ENCODE peak calls at places on chromosomes 1 and 21, in seven cellular contexts. One of them, this sample, is unnamed. For H3K4me1 and H3K27me3, the result is how much of the 10 kb centered on the place peaks cover.

GRCh38 chr1:156751724-156752481 is 428 bp upstream of the HDGF start:
- DNase-seq in endothelial cell of umbilical vein: peak
- DNase-seq in uterus: peak
- DNase-seq in fibroblast of lung: peak
- DNase-seq in sigmoid colon: peak
- DNase-seq in psoas muscle: peak
- DNase-seq in body of pancreas: peak
- DNase-seq in this sample: peak

GRCh38 chr1:40032240-40032891 is 8.2 kb upstream of the CAP1 start:
- DNase-seq in psoas muscle: peak
- DNase-seq in fibroblast of lung: peak
- DNase-seq in uterus: peak
- DNase-seq in sigmoid colon: no peak
- DNase-seq in body of pancreas: peak
- DNase-seq in endothelial cell of umbilical vein: peak
- DNase-seq in this sample: peak

GRCh38 chr21:25709684-25710265 is 24.9 kb downstream of the ATP5PF start:
- DNase-seq in body of pancreas: no peak
- DNase-seq in endothelial cell of umbilical vein: no peak
- DNase-seq in fibroblast of lung: no peak
- DNase-seq in uterus: no peak
- DNase-seq in sigmoid colon: no peak
- DNase-seq in psoas muscle: no peak
- DNase-seq in this sample: no peak

GRCh38 chr1:42319128-42319851 is 15.7 kb downstream of the FOXJ3 start:
- DNase-seq in fibroblast of lung: peak
- DNase-seq in sigmoid colon: no peak
- DNase-seq in endothelial cell of umbilical vein: peak
- DNase-seq in uterus: no peak
- DNase-seq in body of pancreas: no peak
- DNase-seq in psoas muscle: no peak
- DNase-seq in this sample: no peak

GRCh38 chr1:78145105-78145580 is 99.4 kb downstream of the GIPC2 start:
- DNase-seq in sigmoid colon: peak
- DNase-seq in psoas muscle: peak
- DNase-seq in body of pancreas: peak
- DNase-seq in endothelial cell of umbilical vein: peak
- DNase-seq in uterus: peak
- DNase-seq in fibroblast of lung: peak
- DNase-seq in this sample: peak

GRCh38 chr1:115977481-115978258 is 1.4 kb downstream of the SLC22A15 start:
- DNase-seq in body of pancreas: no peak
- DNase-seq in sigmoid colon: no peak
- DNase-seq in uterus: no peak
- DNase-seq in psoas muscle: no peak
- DNase-seq in endothelial cell of umbilical vein: no peak
- DNase-seq in fibroblast of lung: peak
- DNase-seq in this sample: peak

GRCh38 chr1:58767143-58767542 is 16.7 kb downstream of the JUN start:
- DNase-seq in endothelial cell of umbilical vein: no peak
- DNase-seq in psoas muscle: no peak
- DNase-seq in uterus: no peak
- DNase-seq in fibroblast of lung: no peak
- DNase-seq in body of pancreas: no peak
- DNase-seq in sigmoid colon: no peak
- DNase-seq in this sample: no peak

GRCh38 chr1:72281637-72282270 is 585 bp downstream of the NEGR1 start:
- DNase-seq in uterus: no peak
- DNase-seq in body of pancreas: no peak
- DNase-seq in fibroblast of lung: no peak
- DNase-seq in endothelial cell of umbilical vein: no peak
- DNase-seq in sigmoid colon: peak
- DNase-seq in psoas muscle: no peak
- DNase-seq in this sample: no peak

GRCh38 chr1:67939176-67939751 is 106.0 kb upstream of the GNG12 start:
- DNase-seq in sigmoid colon: no peak
- DNase-seq in uterus: no peak
- DNase-seq in fibroblast of lung: no peak
- DNase-seq in endothelial cell of umbilical vein: peak
- DNase-seq in body of pancreas: no peak
- DNase-seq in psoas muscle: no peak
- DNase-seq in this sample: no peak

GRCh38 chr1:214429951-214430742 is 121.3 kb downstream of the PTPN14 start:
- DNase-seq in body of pancreas: no peak
- DNase-seq in fibroblast of lung: peak
- DNase-seq in sigmoid colon: no peak
- DNase-seq in uterus: no peak
- DNase-seq in psoas muscle: no peak
- DNase-seq in endothelial cell of umbilical vein: no peak
- DNase-seq in this sample: peak

GRCh38 chr1:232274236-232274855 is 355.6 kb downstream of the SIPA1L2 start:
- DNase-seq in uterus: no peak
- DNase-seq in sigmoid colon: no peak
- DNase-seq in body of pancreas: no peak
- DNase-seq in psoas muscle: no peak
- DNase-seq in endothelial cell of umbilical vein: no peak
- DNase-seq in fibroblast of lung: peak
- DNase-seq in this sample: no peak

GRCh38 chr1:225962440-225962975 is 21.5 kb upstream of the LEFTY2 start:
- DNase-seq in body of pancreas: peak
- DNase-seq in psoas muscle: peak
- DNase-seq in sigmoid colon: peak
- DNase-seq in endothelial cell of umbilical vein: peak
- DNase-seq in fibroblast of lung: no peak
- DNase-seq in uterus: no peak
- DNase-seq in this sample: no peak

GRCh38 chr21:44800971-44801467 is 601 bp downstream of the UBE2G2 start:
- DNase-seq in endothelial cell of umbilical vein: peak
- DNase-seq in fibroblast of lung: peak
- DNase-seq in psoas muscle: no peak
- DNase-seq in uterus: no peak
- DNase-seq in body of pancreas: no peak
- DNase-seq in sigmoid colon: no peak
- DNase-seq in this sample: no peak

GRCh38 chr1:209886219-209886536 is 51.8 kb upstream of the SYT14 start:
- DNase-seq in uterus: no peak
- DNase-seq in fibroblast of lung: no peak
- DNase-seq in sigmoid colon: no peak
- DNase-seq in endothelial cell of umbilical vein: peak
- DNase-seq in body of pancreas: no peak
- DNase-seq in psoas muscle: no peak
- DNase-seq in this sample: no peak

GRCh38 chr1:245234217-245235120 is 79.7 kb downstream of the KIF26B start:
- DNase-seq in sigmoid colon: no peak
- DNase-seq in psoas muscle: no peak
- DNase-seq in fibroblast of lung: peak
- DNase-seq in endothelial cell of umbilical vein: no peak
- DNase-seq in body of pancreas: peak
- DNase-seq in uterus: no peak
- DNase-seq in this sample: no peak

GRCh38 chr1:48093147-48093546 is 96.0 kb upstream of the TRABD2B start:
- DNase-seq in sigmoid colon: no peak
- DNase-seq in psoas muscle: no peak
- DNase-seq in endothelial cell of umbilical vein: no peak
- DNase-seq in uterus: no peak
- DNase-seq in body of pancreas: no peak
- DNase-seq in fibroblast of lung: no peak
- DNase-seq in this sample: no peak

GRCh38 chr1:198726455-198726854 is 87.6 kb downstream of the PTPRC start:
- DNase-seq in sigmoid colon: no peak
- DNase-seq in body of pancreas: no peak
- DNase-seq in endothelial cell of umbilical vein: peak
- DNase-seq in psoas muscle: no peak
- DNase-seq in uterus: no peak
- DNase-seq in fibroblast of lung: peak
- DNase-seq in this sample: no peak

GRCh38 chr1:91913018-91913417 is 27.1 kb upstream of the TGFBR3 start:
- DNase-seq in body of pancreas: no peak
- DNase-seq in uterus: no peak
- DNase-seq in fibroblast of lung: peak
- DNase-seq in psoas muscle: no peak
- DNase-seq in endothelial cell of umbilical vein: peak
- DNase-seq in sigmoid colon: no peak
- DNase-seq in this sample: no peak

GRCh38 chr1:171251741-171252300 is 3.5 kb downstream of the FMO1 start:
- DNase-seq in endothelial cell of umbilical vein: peak
- DNase-seq in sigmoid colon: no peak
- DNase-seq in fibroblast of lung: peak
- DNase-seq in body of pancreas: peak
- DNase-seq in uterus: peak
- DNase-seq in psoas muscle: no peak
- DNase-seq in this sample: no peak

GRCh38 chr1:119159963-119160362 is 19.5 kb upstream of the WARS2 start:
- DNase-seq in fibroblast of lung: no peak
- DNase-seq in body of pancreas: no peak
- DNase-seq in endothelial cell of umbilical vein: no peak
- DNase-seq in sigmoid colon: no peak
- DNase-seq in psoas muscle: no peak
- DNase-seq in uterus: no peak
- DNase-seq in this sample: no peak

GRCh38 chr1:147080671-147081394 is 91.4 kb downstream of the PRKAB2 start:
- DNase-seq in sigmoid colon: no peak
- DNase-seq in endothelial cell of umbilical vein: no peak
- DNase-seq in uterus: no peak
- DNase-seq in fibroblast of lung: no peak
- DNase-seq in body of pancreas: no peak
- DNase-seq in psoas muscle: no peak
- DNase-seq in this sample: no peak

GRCh38 chr1:7940745-7941436 is at the start of gene TNFRSF9:
- DNase-seq in body of pancreas: no peak
- DNase-seq in fibroblast of lung: peak
- DNase-seq in sigmoid colon: no peak
- DNase-seq in endothelial cell of umbilical vein: peak
- DNase-seq in psoas muscle: no peak
- DNase-seq in uterus: no peak
- DNase-seq in this sample: no peak

GRCh38 chr1:109206324-109206723 is 7.4 kb upstream of the SARS1 start:
- DNase-seq in sigmoid colon: no peak
- DNase-seq in body of pancreas: no peak
- DNase-seq in fibroblast of lung: no peak
- DNase-seq in psoas muscle: no peak
- DNase-seq in endothelial cell of umbilical vein: no peak
- DNase-seq in uterus: no peak
- DNase-seq in this sample: no peak

GRCh38 chr1:9792156-9793042 is 31.4 kb downstream of the CLSTN1 start:
- DNase-seq in fibroblast of lung: peak
- DNase-seq in endothelial cell of umbilical vein: no peak
- DNase-seq in uterus: no peak
- DNase-seq in psoas muscle: no peak
- DNase-seq in sigmoid colon: peak
- DNase-seq in body of pancreas: peak
- DNase-seq in this sample: no peak

GRCh38 chr1:198528376-198528775 is 12.1 kb downstream of the ATP6V1G3 start:
- DNase-seq in uterus: no peak
- DNase-seq in fibroblast of lung: peak
- DNase-seq in sigmoid colon: no peak
- DNase-seq in endothelial cell of umbilical vein: peak
- DNase-seq in body of pancreas: no peak
- DNase-seq in psoas muscle: no peak
- DNase-seq in this sample: no peak

GRCh38 chr1:234540404-234540762 is 61.4 kb upstream of the TARBP1 start:
- DNase-seq in sigmoid colon: peak
- DNase-seq in fibroblast of lung: no peak
- DNase-seq in psoas muscle: no peak
- DNase-seq in body of pancreas: no peak
- DNase-seq in uterus: no peak
- DNase-seq in endothelial cell of umbilical vein: no peak
- DNase-seq in this sample: peak
- H3K4me1 ChIP-seq in sigmoid colon: half or more
- H3K4me1 ChIP-seq in fibroblast of lung: under half
- H3K4me1 ChIP-seq in psoas muscle: half or more
- H3K4me1 ChIP-seq in body of pancreas: half or more
- H3K4me1 ChIP-seq in uterus: under half
- H3K4me1 ChIP-seq in endothelial cell of umbilical vein: under half
- H3K4me1 ChIP-seq in this sample: half or more

DNA sequence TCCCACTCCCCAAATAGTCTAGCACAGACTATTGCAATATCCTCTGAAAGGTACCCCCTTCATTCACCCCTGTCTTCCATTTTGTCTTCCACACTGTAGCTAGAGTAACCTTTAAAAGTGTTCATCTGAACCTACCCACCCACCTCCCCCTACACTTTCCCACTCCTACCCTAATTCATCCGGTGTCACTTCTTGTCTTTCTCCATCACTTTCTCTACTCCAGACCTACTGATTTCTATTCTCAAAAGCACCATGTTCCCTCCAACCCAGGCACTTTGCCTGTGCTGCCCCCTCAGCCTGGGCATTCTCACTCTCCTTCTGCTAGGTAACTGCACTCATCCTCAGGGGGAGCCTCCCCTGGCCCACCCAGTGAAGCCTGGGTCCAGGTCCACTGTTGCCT is 4.7 kb upstream of the MAN1C1 start:
- DNase-seq in psoas muscle: no peak
- DNase-seq in body of pancreas: no peak
- DNase-seq in sigmoid colon: no peak
- DNase-seq in fibroblast of lung: no peak
- DNase-seq in endothelial cell of umbilical vein: no peak
- DNase-seq in uterus: no peak
- DNase-seq in this sample: no peak
- H3K27me3 ChIP-seq in psoas muscle: under half
- H3K27me3 ChIP-seq in body of pancreas: under half
- H3K27me3 ChIP-seq in sigmoid colon: under half
- H3K27me3 ChIP-seq in fibroblast of lung: under half
- H3K27me3 ChIP-seq in endothelial cell of umbilical vein: under half
- H3K27me3 ChIP-seq in uterus: under half
- H3K27me3 ChIP-seq in this sample: under half

DNA sequence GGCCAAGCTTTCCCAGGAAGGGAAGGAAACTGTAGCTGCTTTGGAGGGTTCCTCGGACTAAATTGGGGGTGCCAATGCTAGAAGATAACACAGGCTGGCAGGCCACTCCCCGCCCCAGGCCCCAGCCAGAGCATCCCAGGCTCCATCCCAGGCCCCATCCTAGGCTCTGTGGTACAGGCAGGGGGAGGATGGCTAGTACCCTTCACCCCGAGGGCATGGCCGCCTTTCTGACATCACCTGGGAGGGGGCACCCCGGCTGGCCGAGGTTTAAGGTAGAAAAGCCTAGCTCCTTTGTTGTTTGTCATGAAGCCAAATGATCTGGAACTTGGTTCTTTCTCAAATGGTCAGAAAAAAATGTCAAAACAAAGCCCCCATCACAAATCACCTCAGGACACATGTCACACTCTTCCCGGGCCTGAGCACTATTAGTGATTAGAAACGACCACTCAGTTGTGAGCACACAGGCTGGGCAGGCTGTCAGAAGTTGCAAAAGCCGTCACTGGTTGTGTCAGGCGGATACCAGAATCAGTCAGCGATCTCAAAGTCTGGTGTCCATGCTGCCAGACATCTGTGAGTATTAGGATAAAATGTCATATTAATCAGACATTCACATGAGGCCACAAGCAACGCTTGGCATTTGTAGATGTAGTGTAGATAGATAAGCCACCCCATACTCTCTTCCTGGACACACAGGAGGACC is 31.0 kb upstream of the ETS2 start:
- DNase-seq in body of pancreas: no peak
- DNase-seq in sigmoid colon: no peak
- DNase-seq in uterus: no peak
- DNase-seq in fibroblast of lung: no peak
- DNase-seq in endothelial cell of umbilical vein: no peak
- DNase-seq in psoas muscle: no peak
- DNase-seq in this sample: no peak
- H3K4me1 ChIP-seq in body of pancreas: under half
- H3K4me1 ChIP-seq in sigmoid colon: under half
- H3K4me1 ChIP-seq in uterus: under half
- H3K4me1 ChIP-seq in fibroblast of lung: under half
- H3K4me1 ChIP-seq in endothelial cell of umbilical vein: under half
- H3K4me1 ChIP-seq in psoas muscle: under half
- H3K4me1 ChIP-seq in this sample: under half

GRCh38 chr1:219419860-219420259 is 193.0 kb downstream of the ZC3H11B start:
- DNase-seq in uterus: no peak
- DNase-seq in psoas muscle: no peak
- DNase-seq in fibroblast of lung: no peak
- DNase-seq in endothelial cell of umbilical vein: no peak
- DNase-seq in body of pancreas: no peak
- DNase-seq in sigmoid colon: no peak
- DNase-seq in this sample: no peak
- H3K27me3 ChIP-seq in uterus: under half
- H3K27me3 ChIP-seq in psoas muscle: under half
- H3K27me3 ChIP-seq in fibroblast of lung: under half
- H3K27me3 ChIP-seq in endothelial cell of umbilical vein: under half
- H3K27me3 ChIP-seq in body of pancreas: under half
- H3K27me3 ChIP-seq in sigmoid colon: under half
- H3K27me3 ChIP-seq in this sample: under half

This sample was measured in adrenal gland.